ENCODE peak calls at places on chromosomes 3 and 15, in seven cellular contexts. K is neural progenitor cell, P is HCT116, E is GM23338, Z is MM.1S, O is PC-3, R is SK-N-SH. G is an unnamed sample.

GRCh38 chr15:54559405-54560064 is 581.3 kb downstream of the UNC13C start:
- DNase-seq in P (no peak), O (no peak), R (no peak), Z (no peak), K (no peak), E (no peak), G (no peak)

GRCh38 chr3:149657796-149658443 is at the start of gene WWTR1:
- DNase-seq in K (peak), E (peak), O (peak), P (peak), Z (peak), R (peak), G (peak)

GRCh38 chr3:39809181-39809994 is at the start of gene MYRIP:
- DNase-seq in K (peak), O (peak), P (no peak), E (peak), Z (peak), R (peak), G (peak)

GRCh38 chr15:81163961-81164800 is 30.1 kb downstream of the CFAP161 start:
- DNase-seq in Z (no peak), P (no peak), K (peak), R (no peak), E (no peak), O (no peak), G (peak)

GRCh38 chr3:24315991-24316390 is 178.7 kb downstream of the THRB start:
- DNase-seq in Z (no peak), E (no peak), O (peak), R (no peak), K (no peak), P (no peak), G (peak)

GRCh38 chr3:46566040-46566631 is at the start of gene LRRC2:
- DNase-seq in O (peak), E (peak), K (peak), R (peak), Z (peak), P (no peak), G (peak)

GRCh38 chr3:32856355-32856889 is 38.6 kb downstream of the TRIM71 start:
- DNase-seq in O (peak), Z (no peak), K (no peak), P (no peak), E (no peak), R (no peak), G (no peak)

GRCh38 chr3:73661262-73661661 is 36.5 kb upstream of the PDZRN3 start:
- DNase-seq in K (no peak), E (no peak), R (no peak), O (no peak), Z (no peak), P (no peak), G (peak)

GRCh38 chr15:82710208-82710555 is 507 bp upstream of the AP3B2 start:
- DNase-seq in R (no peak), O (no peak), P (no peak), Z (no peak), E (peak), K (peak), G (no peak)

GRCh38 chr3:51703776-51704510 is 2.9 kb upstream of the GRM2 start:
- DNase-seq in E (no peak), R (no peak), O (no peak), K (peak), Z (no peak), P (no peak), G (no peak)

GRCh38 chr15:99507016-99507731 is 58.6 kb upstream of the MEF2A start:
- DNase-seq in P (no peak), O (no peak), E (no peak), Z (no peak), R (peak), K (no peak), G (peak)

GRCh38 chr3:46693038-46693896 is at the start of gene ALS2CL:
- DNase-seq in P (no peak), R (peak), K (peak), O (peak), E (peak), Z (peak), G (peak)

GRCh38 chr15:65337436-65338070 is 33.1 kb downstream of the RNU5B-1 start:
- DNase-seq in P (no peak), O (no peak), R (peak), K (no peak), Z (no peak), E (no peak), G (no peak)

GRCh38 chr3:162292409-162292808 is 795.8 kb downstream of the OTOL1 start:
- DNase-seq in K (no peak), O (no peak), P (no peak), Z (no peak), R (no peak), E (no peak), G (no peak)

GRCh38 chr3:162295323-162295983 is 798.8 kb downstream of the OTOL1 start:
- DNase-seq in K (no peak), Z (no peak), R (no peak), E (peak), P (peak), O (peak), G (peak)
- H2AFZ ChIP-seq in K (peak), Z (no peak), R (peak), E (peak), P (peak), O (peak), G (peak)

DNA sequence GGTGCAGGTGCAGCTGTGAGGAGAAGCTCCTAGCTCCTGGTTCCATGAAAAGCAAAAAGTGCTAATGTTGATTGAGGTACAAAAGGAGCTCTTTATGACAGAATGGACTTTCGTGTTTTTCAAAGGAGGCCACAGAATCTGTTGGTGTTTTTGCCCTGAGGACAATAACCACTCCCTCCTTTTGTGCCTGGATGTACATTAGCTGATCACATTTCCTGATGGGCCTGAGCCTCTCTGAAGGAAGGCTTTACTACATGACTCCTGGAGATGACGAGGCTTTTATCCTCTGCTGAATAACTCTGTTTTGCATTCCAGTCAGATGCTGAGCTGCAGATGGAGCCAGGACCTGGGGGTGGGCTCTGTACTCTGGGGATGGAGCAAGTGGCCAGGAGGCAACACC is 301.9 kb downstream of the CACNA2D3 start:
- DNase-seq in O (no peak), Z (no peak), P (no peak), R (no peak), K (no peak), E (no peak), G (no peak)
- TF ChIP-seq EZH2phosphoT487 in O (no peak), Z (no peak), P (no peak), R (no peak), K (no peak), E (no peak), G (no peak)

GRCh38 chr15:101398247-101398646 is 91.3 kb downstream of the PCSK6 start:
- DNase-seq in P (no peak), K (no peak), R (no peak), E (no peak), Z (no peak), O (peak), G (no peak)
- H2AFZ ChIP-seq in P (no peak), K (no peak), R (no peak), E (no peak), Z (no peak), O (peak), G (no peak)

DNA sequence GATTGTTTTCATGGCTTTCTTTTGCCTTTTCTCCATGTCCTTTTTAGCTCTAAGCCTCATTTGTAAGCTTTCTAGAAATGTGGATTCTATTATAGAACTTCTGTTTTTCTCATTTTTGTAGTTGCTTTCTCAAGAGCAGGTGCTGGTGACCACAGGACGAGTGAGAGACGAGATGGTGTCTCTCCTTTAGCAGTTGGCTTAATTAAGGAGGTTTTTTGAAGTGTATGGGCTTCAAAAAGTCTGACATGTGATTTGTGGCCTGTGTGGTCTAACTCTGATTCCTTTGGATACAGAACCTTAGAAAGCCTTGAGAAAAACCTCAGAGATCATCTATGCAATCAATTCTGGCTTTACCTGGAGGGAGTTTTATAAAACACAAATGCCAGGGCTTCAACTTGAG is 292.8 kb downstream of the LPP start:
- DNase-seq in K (no peak), E (no peak), P (no peak), O (no peak), R (no peak), Z (peak), G (no peak)
- TF ChIP-seq EZH2phosphoT487 in K (no peak), E (no peak), P (no peak), O (no peak), R (no peak), Z (no peak), G (no peak)

GRCh38 chr15:77568014-77568959 is 64.4 kb downstream of the LINGO1 start:
- DNase-seq in K (no peak), E (no peak), P (no peak), R (peak), O (no peak), Z (no peak), G (no peak)
- H2AFZ ChIP-seq in K (peak), E (peak), P (no peak), R (no peak), O (no peak), Z (no peak), G (no peak)

GRCh38 chr15:40064231-40064894 is 25.4 kb upstream of the SRP14 start:
- DNase-seq in P (no peak), R (no peak), O (peak), K (no peak), E (peak), Z (peak), G (peak)
- TF ChIP-seq EZH2phosphoT487 in P (no peak), R (no peak), O (no peak), K (no peak), E (no peak), Z (no peak), G (no peak)

GRCh38 chr3:182812123-182812522 is 18.8 kb downstream of the ATP11B start:
- DNase-seq in E (no peak), K (no peak), Z (no peak), R (no peak), O (no peak), P (no peak), G (no peak)

GRCh38 chr3:182818296-182818978 is 25.1 kb downstream of the ATP11B start:
- DNase-seq in R (no peak), O (no peak), E (no peak), K (no peak), Z (no peak), P (no peak), G (no peak)

GRCh38 chr3:182811269-182811596 is 17.9 kb downstream of the ATP11B start:
- DNase-seq in E (no peak), Z (no peak), K (no peak), O (no peak), P (no peak), R (no peak), G (no peak)

GRCh38 chr3:182816181-182816580 is 22.9 kb downstream of the ATP11B start:
- DNase-seq in Z (no peak), O (no peak), R (no peak), K (no peak), E (no peak), P (no peak), G (no peak)

GRCh38 chr3:182814419-182815160 is 21.3 kb downstream of the ATP11B start:
- DNase-seq in P (no peak), Z (no peak), R (no peak), K (no peak), E (no peak), O (no peak), G (no peak)
- H2AFZ ChIP-seq in P (no peak), Z (no peak), R (no peak), K (no peak), E (no peak), O (no peak), G (no peak)

GRCh38 chr3:64259646-64260045 is 34.4 kb upstream of the PRICKLE2 start:
- DNase-seq in O (no peak), R (no peak), Z (no peak), P (no peak), E (no peak), K (no peak), G (peak)
- TF ChIP-seq EZH2phosphoT487 in O (no peak), R (no peak), Z (no peak), P (no peak), E (no peak), K (no peak), G (no peak)

DNA sequence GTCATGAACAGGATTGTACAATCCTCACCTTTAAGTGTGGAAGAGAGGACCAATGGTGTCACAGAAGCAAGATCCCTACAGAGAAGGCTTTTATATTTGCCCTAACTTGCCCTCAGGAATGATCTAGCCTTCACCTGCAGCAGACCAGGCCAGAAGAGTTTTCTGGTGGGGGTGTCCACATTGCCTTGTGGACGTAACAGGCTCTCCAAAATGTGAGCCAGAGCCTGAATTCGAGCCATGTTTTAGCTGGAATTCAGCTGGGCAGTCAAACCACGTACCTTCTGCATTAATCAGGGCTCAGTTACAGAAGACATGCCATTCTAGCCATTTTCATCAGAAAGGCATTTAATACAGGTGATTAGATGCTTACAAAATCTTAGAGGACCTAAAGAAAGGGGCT is 23.6 kb upstream of the RAB7A start:
- DNase-seq in R (peak), P (no peak), O (no peak), Z (no peak), K (no peak), E (no peak), G (peak)
- H2AFZ ChIP-seq in R (peak), P (no peak), O (no peak), Z (no peak), K (no peak), E (no peak), G (no peak)